ENCODE peak calls at places on chromosomes 5 and 9, in four cellular contexts. A is fibroblast of mammary gland, W is lower lobe of right lung, K is HCT116. D is an unnamed sample.
A peak's percentile ranks its signal among the peaks of the same experiment; 100 is the strongest.

GRCh38 chr9:103816146-103816545 is 278.0 kb upstream of the SMC2 start:
- DNase-seq in A (no peak), W (no peak), K (no peak), D (no peak)

GRCh38 chr5:77645995-77646639 is 7.6 kb upstream of the OTP start:
- DNase-seq in A (no peak), W (no peak), K (no peak), D (no peak)

GRCh38 chr5:150540615-150541396 is 32.9 kb downstream of the NDST1 start:
- DNase-seq in A (peak; percentile 93), W (no peak), K (no peak), D (peak; percentile 48)

GRCh38 chr5:59760798-59761348 is 132.7 kb downstream of the PDE4D start:
- DNase-seq in A (peak; percentile 83), W (no peak), K (no peak), D (no peak)

GRCh38 chr5:132447196-132447595 is 43.4 kb downstream of the IRF1 start:
- DNase-seq in A (no peak), W (no peak), K (no peak), D (no peak)

GRCh38 chr9:70979971-70980370 is 141.4 kb downstream of the TRPM3 start:
- DNase-seq in A (peak; percentile 49), W (no peak), K (no peak), D (no peak)

GRCh38 chr5:131974622-131974955 is 29.1 kb upstream of the MEIKIN start:
- DNase-seq in A (no peak), W (no peak), K (no peak), D (no peak)

GRCh38 chr9:125137200-125137599 is 6.1 kb downstream of the SCAI start:
- DNase-seq in A (peak; percentile 88), W (no peak), K (no peak), D (no peak)

GRCh38 chr5:119267958-119268386 is 87.8 kb upstream of the TNFAIP8 start:
- DNase-seq in A (peak; percentile 95), W (peak; percentile 95), K (peak; percentile 62), D (peak; percentile 95)

GRCh38 chr5:33745101-33745770 is 146.6 kb downstream of the ADAMTS12 start:
- DNase-seq in A (no peak), W (no peak), K (no peak), D (no peak)

GRCh38 chr5:61301820-61302563 is 30.1 kb upstream of the ZSWIM6 start:
- DNase-seq in A (peak; percentile 99), W (peak; percentile 71), K (peak; percentile 82), D (no peak)

GRCh38 chr9:119003882-119004617 is 365.2 kb downstream of the BRINP1 start:
- DNase-seq in A (peak; percentile 66), W (no peak), K (no peak), D (no peak)

GRCh38 chr5:1752881-1753280 is 46.8 kb downstream of the MRPL36 start:
- DNase-seq in A (no peak), W (peak; percentile 28), K (no peak), D (peak; percentile 65)

GRCh38 chr9:136089697-136090045 is 5.4 kb downstream of the NACC2 start:
- DNase-seq in A (peak; percentile 58), W (no peak), K (no peak), D (no peak)

GRCh38 chr9:26744362-26744965 is 148.1 kb downstream of the CAAP1 start:
- DNase-seq in A (peak; percentile 52), W (no peak), K (peak; percentile 10), D (no peak)

GRCh38 chr5:149583394-149583793 is 2.1 kb downstream of the ARHGEF37 start:
- DNase-seq in A (no peak), W (no peak), K (no peak), D (no peak)

GRCh38 chr5:149711338-149711737 is 18.8 kb upstream of the PPARGC1B start:
- DNase-seq in A (no peak), W (no peak), K (no peak), D (no peak)

GRCh38 chr9:4137234-4137633 is 162.6 kb downstream of the GLIS3 start:
- DNase-seq in A (peak; percentile 97), W (no peak), K (peak; percentile 85), D (no peak)

GRCh38 chr9:14768561-14769234 is 46.2 kb upstream of the CER1 start:
- DNase-seq in A (peak; percentile 66), W (no peak), K (peak; percentile 42), D (no peak)

GRCh38 chr9:38096238-38096805 is 27.3 kb upstream of the SHB start:
- DNase-seq in A (no peak), W (no peak), K (no peak), D (no peak)

GRCh38 chr9:77464591-77465125 is 183.5 kb downstream of the GNA14 start:
- DNase-seq in A (peak; percentile 31), W (no peak), K (no peak), D (no peak)

GRCh38 chr9:76459691-76460635 is 981 bp downstream of the GCNT1 start:
- DNase-seq in A (peak; percentile 66), W (peak; percentile 59), K (peak; percentile 35), D (no peak)

GRCh38 chr9:114925672-114926071 is 4.7 kb downstream of the TNFSF8 start:
- DNase-seq in A (no peak), W (no peak), K (no peak), D (no peak)

GRCh38 chr9:109912726-109913460 is 132.9 kb downstream of the PALM2AKAP2 start:
- DNase-seq in A (peak; percentile 39), W (no peak), K (no peak), D (no peak)

GRCh38 chr9:112601646-112602045 is 115.0 kb downstream of the KIAA1958 start:
- DNase-seq in A (peak; percentile 30), W (no peak), K (no peak), D (no peak)

GRCh38 chr5:83654427-83654994 is 66.1 kb downstream of the HAPLN1 start:
- DNase-seq in A (no peak), W (no peak), K (no peak), D (no peak)

GRCh38 chr9:121498487-121499176 is 1.0 kb downstream of the GGTA1 start:
- DNase-seq in A (peak; percentile 49), W (peak; percentile 63), K (no peak), D (no peak)

GRCh38 chr5:20041326-20041977 is 53.5 kb upstream of the CDH18 start:
- DNase-seq in A (no peak), W (no peak), K (no peak), D (no peak)

GRCh38 chr9:87063883-87064282 is 116.6 kb upstream of the GAS1 start:
- DNase-seq in A (peak; percentile 80), W (no peak), K (no peak), D (no peak)

GRCh38 chr9:21830589-21830988 is 28.2 kb downstream of the MTAP start:
- DNase-seq in A (peak; percentile 40), W (no peak), K (no peak), D (no peak)

GRCh38 chr5:2666081-2666480 is 85.4 kb downstream of the IRX2 start:
- DNase-seq in A (no peak), W (no peak), K (no peak), D (no peak)

GRCh38 chr5:43037929-43038510 is 2.1 kb downstream of the ANXA2R start:
- DNase-seq in A (peak; percentile 54), W (no peak), K (no peak), D (no peak)

GRCh38 chr5:172546196-172546595 is 91.9 kb upstream of the SH3PXD2B start:
- DNase-seq in A (no peak), W (no peak), K (no peak), D (no peak)

GRCh38 chr5:81482595-81482994 is 88.7 kb upstream of the ACOT12 start:
- DNase-seq in A (no peak), W (no peak), K (no peak), D (no peak)

GRCh38 chr5:134873987-134874830 is at the start of gene TXNDC15:
- DNase-seq in A (peak; percentile 83), W (peak; percentile 94), K (peak; percentile 56), D (peak; percentile 95)
- TF ChIP-seq CTCF in A (no peak), W (no peak), K (no peak), D (peak; percentile 11)

GRCh38 chr5:96408841-96409458 is 24.1 kb downstream of the PCSK1 start:
- DNase-seq in A (peak; percentile 59), W (no peak), K (no peak), D (no peak)

GRCh38 chr5:96415897-96416296 is 17.2 kb downstream of the PCSK1 start:
- DNase-seq in A (no peak), W (no peak), K (no peak), D (no peak)

GRCh38 chr5:96408276-96408777 is 24.7 kb downstream of the PCSK1 start:
- DNase-seq in A (peak; percentile 96), W (no peak), K (no peak), D (no peak)

GRCh38 chr5:96410013-96410412 is 23.0 kb downstream of the PCSK1 start:
- DNase-seq in A (peak; percentile 61), W (no peak), K (no peak), D (no peak)

DNA sequence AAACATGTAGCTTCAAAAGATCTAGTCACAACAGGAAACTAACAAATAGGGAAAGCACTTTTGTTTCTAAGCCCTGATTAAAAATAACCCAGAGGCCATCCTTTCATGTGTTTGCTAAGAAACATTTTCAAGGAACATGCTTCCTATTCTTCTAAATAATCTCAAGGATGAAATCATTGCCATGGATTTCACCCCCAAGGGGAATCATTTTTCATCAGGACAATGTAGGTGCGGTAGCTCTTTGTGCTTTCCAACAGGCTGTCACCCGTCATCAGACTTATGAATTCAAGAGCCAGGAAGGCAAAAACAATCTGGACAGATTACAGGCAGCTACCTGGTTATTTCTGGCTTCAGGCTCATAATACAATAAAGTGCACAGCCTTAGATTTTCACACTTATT is 20.0 kb downstream of the PCSK1 start:
- DNase-seq in A (no peak), W (no peak), K (no peak), D (no peak)
- TF ChIP-seq CTCF in A (no peak), W (no peak), K (no peak), D (no peak)

DNA sequence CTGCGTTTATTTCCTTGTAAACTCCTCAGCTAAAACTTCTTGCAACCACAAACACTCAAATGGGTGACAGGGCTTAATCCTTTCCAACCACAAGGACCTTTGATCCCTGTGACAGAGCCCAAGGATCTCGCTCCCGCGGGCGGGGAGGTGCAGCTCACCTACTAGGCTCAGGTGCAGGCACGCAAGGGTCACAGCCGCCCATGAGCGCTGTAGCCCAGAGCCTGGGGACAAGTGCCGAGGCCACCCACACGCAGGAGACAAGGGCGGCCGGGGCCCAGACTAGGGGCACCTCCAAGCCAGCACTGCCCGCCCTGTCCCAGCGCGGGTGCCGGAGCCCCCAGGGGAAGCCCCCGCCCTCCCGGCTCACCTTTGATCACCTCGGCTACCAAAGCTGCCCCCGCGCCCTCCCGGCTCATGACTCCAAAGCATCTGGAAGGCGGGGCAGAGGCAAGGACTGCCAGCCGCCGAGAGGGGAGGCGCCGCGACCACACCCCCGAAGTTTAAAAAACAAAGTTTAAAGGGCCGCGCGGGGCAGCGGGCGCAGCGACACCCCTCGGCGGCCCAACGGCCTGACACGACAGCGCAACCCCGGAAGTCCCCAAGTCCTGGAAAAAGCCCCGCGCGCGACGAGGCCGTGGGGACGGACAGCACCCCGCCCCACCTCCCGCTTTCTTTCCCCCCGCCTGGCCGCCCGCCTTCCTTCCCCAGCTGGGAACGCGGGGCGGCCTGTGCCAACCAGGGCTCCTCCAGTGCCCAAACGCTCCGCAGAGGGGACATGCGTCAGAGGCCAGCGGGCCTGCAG is 53.0 kb downstream of the CDC14B start:
- DNase-seq in A (peak; percentile 46), W (peak; percentile 89), K (peak; percentile 88), D (no peak)
- TF ChIP-seq CTCF in A (peak; percentile 31), W (peak; percentile 78), K (peak; percentile 72), D (peak; percentile 84)

DNA sequence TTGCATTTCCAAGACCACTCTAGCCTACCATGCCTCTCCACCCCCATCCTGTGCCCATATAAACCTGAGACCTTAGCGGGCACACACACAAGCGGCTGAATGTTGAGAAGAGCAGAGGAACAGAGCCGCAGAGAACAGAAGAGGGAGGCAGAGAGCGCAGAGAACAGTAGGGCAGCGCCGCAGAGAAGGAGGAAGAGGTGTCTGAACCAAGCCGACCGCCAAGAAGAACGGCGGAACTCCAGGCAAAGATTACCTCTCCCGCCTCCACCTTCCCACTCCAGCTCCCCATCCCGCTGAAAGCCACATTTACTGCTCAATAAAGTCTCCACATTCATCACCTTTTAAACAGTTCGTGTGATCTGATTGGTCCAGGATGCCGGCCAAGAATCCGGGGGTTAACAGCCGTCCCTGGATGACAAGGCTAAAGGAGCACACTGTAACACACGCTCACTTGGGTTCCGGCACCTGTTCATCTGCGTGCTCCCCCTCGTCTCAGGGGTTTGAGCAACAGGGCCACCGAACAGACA is 33.2 kb downstream of the GRIN3A start:
- DNase-seq in A (peak; percentile 19), W (peak; percentile 39), K (no peak), D (no peak)
- TF ChIP-seq CTCF in A (peak; percentile 15), W (peak; percentile 8), K (peak; percentile 4), D (peak; percentile 39)